ENCODE peak calls at places on chromosome 7, in nine cellular contexts. L, D, Q, B, T, R, S, A and Y are unnamed samples.
A peak's percentile ranks its signal among the peaks of the same experiment; 100 is the strongest.

GRCh38 chr7:119514326-119514725 is 758.6 kb upstream of the KCND2 start:
- DNase-seq in A (peak; percentile 4), Q (no peak), T (no peak), D (no peak), B (peak; percentile 39), R (no peak), L (peak; percentile 7), S (no peak), Y (no peak)

GRCh38 chr7:55013851-55014250 is 5.0 kb upstream of the EGFR start:
- DNase-seq in Q (no peak), T (no peak), D (no peak), S (no peak), A (no peak), B (no peak), L (no peak), R (no peak), Y (no peak)

GRCh38 chr7:137682596-137682995 is 164.2 kb downstream of the DGKI start:
- DNase-seq in A (no peak), D (no peak), R (no peak), T (no peak), B (peak; percentile 16), S (no peak), Q (no peak), L (peak; percentile 35), Y (no peak)

GRCh38 chr7:67738958-67739357 is 742.3 kb downstream of the TYW1 start:
- DNase-seq in Q (peak; percentile 11), A (peak; percentile 65), T (no peak), R (no peak), S (no peak), B (no peak), D (no peak), L (peak; percentile 5), Y (no peak)

GRCh38 chr7:44277851-44278250 is 47.5 kb downstream of the CAMK2B start:
- DNase-seq in D (no peak), T (no peak), A (no peak), Q (no peak), S (no peak), R (no peak), B (no peak), L (peak; percentile 75), Y (no peak)

GRCh38 chr7:14937580-14937979 is 35.0 kb upstream of the DGKB start:
- DNase-seq in B (no peak), Q (no peak), A (no peak), D (no peak), L (no peak), T (no peak), S (no peak), R (no peak), Y (no peak)

GRCh38 chr7:128940494-128941322 is 3.0 kb downstream of the IRF5 start:
- DNase-seq in R (no peak), D (peak; percentile 19), T (no peak), B (no peak), Q (no peak), A (no peak), S (no peak), L (no peak), Y (peak; percentile 91)

GRCh38 chr7:141071260-141071854 is 2.5 kb upstream of the TMEM178B start:
- DNase-seq in B (peak; percentile 23), L (peak; percentile 23), A (peak; percentile 32), D (peak; percentile 66), R (peak; percentile 86), S (peak; percentile 23), T (peak; percentile 43), Q (peak; percentile 34), Y (peak; percentile 19)

GRCh38 chr7:121480058-121480457 is 84.0 kb upstream of the FAM3C start:
- DNase-seq in D (no peak), Q (no peak), L (no peak), T (no peak), B (peak; percentile 50), A (no peak), S (no peak), R (no peak), Y (no peak)

GRCh38 chr7:47991741-47992311 is 12.4 kb upstream of the HUS1 start:
- DNase-seq in T (peak; percentile 83), L (peak; percentile 80), D (peak; percentile 97), S (peak; percentile 80), B (peak; percentile 32), Q (peak; percentile 74), A (peak; percentile 87), R (peak; percentile 94), Y (peak; percentile 92)
- TF ChIP-seq CTCF in T (no peak), L (peak; percentile 85), D (peak; percentile 53), S (peak; percentile 63), B (peak; percentile 49), Q (peak; percentile 55), A (peak; percentile 72), R (peak; percentile 73), Y (peak; percentile 80)

DNA sequence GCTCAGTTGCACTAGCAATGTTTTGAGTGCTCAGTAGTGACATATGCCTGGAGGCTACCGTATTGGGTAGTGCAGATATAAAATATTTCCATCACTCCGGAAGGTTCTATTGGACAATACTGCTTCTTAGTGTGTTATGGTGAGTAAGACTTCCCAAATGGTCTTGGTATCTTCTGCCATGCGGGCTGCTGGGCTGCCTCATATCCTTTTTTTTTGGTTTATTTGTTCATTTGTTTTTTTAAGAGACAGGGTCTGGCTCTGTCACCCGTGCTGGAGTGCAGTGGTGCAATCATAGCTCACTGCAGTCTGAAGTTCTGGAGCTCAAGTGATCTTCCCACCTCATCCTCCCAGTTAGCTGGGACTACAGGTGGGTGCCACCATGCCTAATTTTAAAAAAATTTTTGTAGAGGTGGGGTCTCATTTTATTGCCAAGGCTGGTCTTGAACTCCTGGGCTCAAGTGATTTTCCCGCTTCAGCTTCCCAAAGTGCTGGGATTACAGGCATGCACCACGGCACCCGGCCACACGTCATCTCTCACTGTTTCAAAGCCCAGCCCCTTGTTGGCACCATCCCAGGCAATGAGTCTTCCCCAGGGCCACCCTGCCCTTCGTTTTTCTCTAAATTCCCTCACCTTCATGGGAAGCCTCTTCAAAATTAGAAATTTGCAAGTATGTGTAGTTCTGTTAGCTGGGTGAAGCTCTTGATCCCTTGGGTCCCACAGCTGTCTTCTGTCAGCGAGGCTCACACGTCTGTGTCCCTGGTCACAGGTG is 111.0 kb upstream of the KLF14 start:
- DNase-seq in S (no peak), T (no peak), B (peak; percentile 79), L (no peak), D (no peak), A (no peak), Q (peak; percentile 81), R (no peak), Y (no peak)
- TF ChIP-seq CTCF in S (no peak), T (no peak), B (no peak), L (no peak), D (no peak), A (no peak), Q (no peak), R (no peak), Y (no peak)

GRCh38 chr7:149141893-149142292 is 5.4 kb upstream of the ZNF398 start:
- DNase-seq in B (no peak), A (no peak), S (no peak), T (no peak), Q (no peak), D (no peak), R (no peak), L (no peak), Y (no peak)

GRCh38 chr7:149144996-149145850 is 2.0 kb upstream of the ZNF398 start:
- DNase-seq in A (peak; percentile 59), B (peak; percentile 91), R (peak; percentile 78), D (no peak), T (no peak), Q (no peak), L (no peak), S (no peak), Y (no peak)

GRCh38 chr7:149150981-149151380 is 3.7 kb downstream of the ZNF398 start:
- DNase-seq in R (no peak), A (no peak), S (no peak), D (no peak), B (no peak), Q (no peak), L (no peak), T (no peak), Y (no peak)

GRCh38 chr7:149147730-149148653 is 739 bp downstream of the ZNF398 start:
- DNase-seq in T (peak; percentile 40), A (peak; percentile 73), Q (peak; percentile 48), B (peak; percentile 45), S (peak; percentile 35), R (no peak), D (peak; percentile 67), L (peak; percentile 44), Y (peak; percentile 70)

GRCh38 chr7:149147072-149147729 is at the start of gene ZNF398:
- DNase-seq in Q (peak; percentile 85), R (peak; percentile 74), B (peak; percentile 74), S (peak; percentile 72), A (peak; percentile 93), D (peak; percentile 75), T (peak; percentile 83), L (peak; percentile 78), Y (peak; percentile 93)
- TF ChIP-seq CTCF in Q (peak; percentile 93), R (peak; percentile 77), B (peak; percentile 59), S (peak; percentile 83), A (peak; percentile 74), D (peak; percentile 87), T (peak; percentile 93), L (peak; percentile 45), Y (peak; percentile 60)

DNA sequence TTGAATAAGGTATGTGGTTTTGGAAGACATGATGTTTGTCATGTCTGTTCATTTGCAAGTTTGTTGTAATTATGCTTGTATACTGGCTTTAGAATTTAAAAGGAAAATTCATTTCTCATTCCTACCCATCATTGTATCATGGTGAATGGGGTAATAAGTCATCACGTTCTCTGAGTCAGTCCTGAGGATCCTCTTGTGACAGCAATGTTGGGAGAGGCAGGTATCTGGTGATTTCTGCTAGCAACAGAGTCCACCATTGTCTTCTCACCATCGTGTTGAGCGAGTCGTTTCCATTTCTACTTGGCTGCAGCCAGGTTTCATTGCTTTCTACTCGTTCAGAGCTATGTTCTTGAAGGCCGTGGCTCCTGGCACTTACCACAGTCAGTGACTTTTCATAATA is 16.3 kb downstream of the CUL1 start:
- DNase-seq in Q (no peak), R (no peak), A (no peak), D (no peak), L (no peak), T (no peak), S (no peak), B (no peak), Y (no peak)
- TF ChIP-seq CTCF in Q (no peak), R (no peak), A (no peak), D (no peak), L (no peak), T (no peak), S (no peak), B (no peak), Y (no peak)

GRCh38 chr7:130959743-130960207 is 225.8 kb upstream of the KLF14 start:
- DNase-seq in S (no peak), T (no peak), Q (peak; percentile 87), A (no peak), D (peak; percentile 68), L (peak; percentile 76), R (no peak), B (peak; percentile 35), Y (no peak)
- TF ChIP-seq CTCF in S (no peak), T (peak; percentile 47), Q (peak; percentile 77), A (no peak), D (peak; percentile 39), L (peak; percentile 57), R (peak; percentile 62), B (peak; percentile 59), Y (peak; percentile 57)